ENCODE peak calls at places on chromosomes 5 and 9, in five cellular contexts. P is mesothelial cell of epicardium, S is suprapubic skin, T is EL, Y is germinal center. E is an unnamed sample.

GRCh38 chr5:39780341-39780740 is 355.6 kb upstream of the DAB2 start:
- DNase-seq in P (no peak), Y (no peak), T (no peak), S (no peak), E (no peak)

GRCh38 chr5:151906246-151906645 is 18.4 kb downstream of the GLRA1 start:
- DNase-seq in P (no peak), Y (no peak), T (peak; percentile 64), S (no peak), E (no peak)

GRCh38 chr9:85743290-85744128 is 1.8 kb upstream of the AGTPBP1 start:
- DNase-seq in S (no peak), P (no peak), T (peak; percentile 89), Y (no peak), E (no peak)

GRCh38 chr5:83084336-83084735 is 7.0 kb downstream of the XRCC4 start:
- DNase-seq in S (no peak), P (no peak), T (no peak), Y (no peak), E (no peak)

GRCh38 chr5:126519637-126520592 is 75.1 kb downstream of the ALDH7A1 start:
- DNase-seq in T (no peak), S (no peak), P (no peak), Y (no peak), E (no peak)

GRCh38 chr5:172450861-172451695 is 3.2 kb downstream of the SH3PXD2B start:
- DNase-seq in Y (peak; percentile 33), S (peak; percentile 76), T (peak; percentile 49), P (no peak), E (peak; percentile 81)

GRCh38 chr5:82406200-82406773 is 128.1 kb upstream of the RPS23 start:
- DNase-seq in S (no peak), P (no peak), T (peak; percentile 93), Y (no peak), E (no peak)

GRCh38 chr9:132547052-132547431 is 35.4 kb upstream of the BARHL1 start:
- DNase-seq in P (no peak), Y (no peak), T (no peak), S (no peak), E (no peak)

GRCh38 chr9:94809778-94810177 is 83.3 kb downstream of the AOPEP start:
- DNase-seq in Y (no peak), S (no peak), P (no peak), T (no peak), E (no peak)

GRCh38 chr9:5886114-5886939 is 4.4 kb upstream of the MLANA start:
- DNase-seq in P (peak; percentile 58), S (peak; percentile 84), Y (peak; percentile 85), T (peak; percentile 68), E (no peak)

GRCh38 chr5:124537136-124537919 is 209.1 kb downstream of the ZNF608 start:
- DNase-seq in P (no peak), S (no peak), T (no peak), Y (no peak), E (no peak)

GRCh38 chr9:104927912-104928740 is at the start of gene ABCA1:
- DNase-seq in Y (peak; percentile 84), T (peak; percentile 82), P (peak; percentile 61), S (peak; percentile 98), E (peak; percentile 94)

GRCh38 chr9:72983512-72984021 is 30.7 kb upstream of the ALDH1A1 start:
- DNase-seq in Y (no peak), S (no peak), P (no peak), T (peak; percentile 29), E (no peak)

GRCh38 chr5:73893813-73894212 is 267.8 kb downstream of the ARHGEF28 start:
- DNase-seq in T (no peak), S (no peak), P (no peak), Y (no peak), E (no peak)

GRCh38 chr5:102975457-102976182 is 144.3 kb downstream of the GIN1 start:
- DNase-seq in P (no peak), Y (no peak), S (no peak), T (peak; percentile 53), E (no peak)

GRCh38 chr9:81671880-81672280 is 17.5 kb downstream of the TLE1 start:
- DNase-seq in Y (no peak), P (no peak), T (no peak), S (no peak), E (no peak)

GRCh38 chr5:72531496-72532190 is 24.4 kb upstream of the ZNF366 start:
- DNase-seq in P (no peak), T (peak; percentile 15), Y (no peak), S (no peak), E (no peak)

GRCh38 chr5:149936044-149936699 is 8.4 kb downstream of the PDE6A start:
- DNase-seq in S (no peak), T (no peak), Y (no peak), P (no peak), E (no peak)

GRCh38 chr9:128735373-128735772 is 11.4 kb upstream of the ZDHHC12 start:
- DNase-seq in T (no peak), P (no peak), S (no peak), Y (no peak), E (no peak)

GRCh38 chr9:131394464-131395026 is 659 bp downstream of the PRRC2B start:
- DNase-seq in S (no peak), P (peak; percentile 44), Y (peak; percentile 76), T (peak; percentile 38), E (no peak)

GRCh38 chr9:15423328-15423985 is 781 bp downstream of the SNAPC3 start:
- DNase-seq in T (peak; percentile 24), S (no peak), P (no peak), Y (peak; percentile 10), E (no peak)

GRCh38 chr9:32500768-32501167 is 25.2 kb downstream of the RIGI start:
- DNase-seq in Y (no peak), P (no peak), S (no peak), T (peak; percentile 58), E (no peak)

GRCh38 chr9:137745541-137745991 is 126.8 kb downstream of the EHMT1 start:
- DNase-seq in P (no peak), S (no peak), Y (peak; percentile 82), T (no peak), E (peak; percentile 59)

GRCh38 chr5:82396396-82396795 is 118.2 kb upstream of the RPS23 start:
- DNase-seq in P (no peak), T (peak; percentile 20), Y (no peak), S (no peak), E (no peak)

GRCh38 chr5:140996055-140996454 is 29.8 kb downstream of the PCDHAC2 start:
- DNase-seq in P (no peak), S (no peak), T (no peak), Y (no peak), E (no peak)

GRCh38 chr5:90590-91547 is 1.1 kb upstream of the PLEKHG4B start:
- DNase-seq in Y (no peak), T (peak; percentile 32), P (no peak), S (peak; percentile 78), E (peak; percentile 77)

GRCh38 chr5:82183828-82184227 is 94.3 kb downstream of the RPS23 start:
- DNase-seq in S (no peak), P (no peak), T (peak; percentile 13), Y (no peak), E (no peak)

GRCh38 chr5:132498152-132498551 is 7.6 kb upstream of the IRF1 start:
- DNase-seq in P (no peak), S (no peak), T (peak; percentile 79), Y (no peak), E (peak; percentile 89)

GRCh38 chr9:85527331-85528015 is 214.3 kb downstream of the AGTPBP1 start:
- DNase-seq in P (no peak), Y (no peak), S (no peak), T (no peak), E (no peak)

GRCh38 chr5:1320436-1321344 is 24.2 kb downstream of the CLPTM1L start:
- DNase-seq in Y (no peak), S (peak; percentile 78), T (no peak), P (no peak), E (peak; percentile 87)

GRCh38 chr9:72983056-72983455 is 30.2 kb upstream of the ALDH1A1 start:
- DNase-seq in P (no peak), S (no peak), Y (no peak), T (no peak), E (no peak)

GRCh38 chr9:112029921-112030444 is 133.4 kb downstream of the UGCG start:
- DNase-seq in P (no peak), S (no peak), T (peak; percentile 83), Y (peak; percentile 68), E (no peak)

GRCh38 chr9:69745716-69746538 is 13.9 kb downstream of the PTAR1 start:
- DNase-seq in T (no peak), P (no peak), S (no peak), Y (no peak), E (no peak)

GRCh38 chr9:18626046-18626698 is 152.2 kb downstream of the ADAMTSL1 start:
- DNase-seq in Y (no peak), S (no peak), P (no peak), T (no peak), E (no peak)

GRCh38 chr5:94715843-94716242 is 97.4 kb downstream of the SLF1 start:
- DNase-seq in T (no peak), S (no peak), P (no peak), Y (no peak), E (no peak)

GRCh38 chr9:89679581-89679980 is 74.8 kb downstream of the GADD45G start:
- DNase-seq in S (no peak), Y (no peak), P (no peak), T (no peak), E (no peak)

GRCh38 chr9:114341152-114341830 is 11.6 kb downstream of the ORM2 start:
- DNase-seq in P (no peak), T (no peak), Y (no peak), S (no peak), E (no peak)

GRCh38 chr5:60287174-60287771 is 393.7 kb upstream of the PDE4D start:
- DNase-seq in T (peak; percentile 67), P (no peak), S (no peak), Y (peak; percentile 36), E (no peak)

GRCh38 chr5:132704875-132705274 is 31.1 kb downstream of the IL4 start:
- DNase-seq in S (no peak), P (no peak), T (peak; percentile 56), Y (no peak), E (no peak)